ENCODE peak calls at places on chromosomes 12 and 14, in ten cellular contexts. H is colonic mucosa; E is PC-3; D is ascending aorta; A is tibial artery; V is ovary; U is H9; P is CD8-positive, alpha-beta T cell; Q is HCT116; Z is heart left ventricle. O is an unnamed sample.

GRCh38 chr12:126772171-126772864 is 1494.7 kb upstream of the TMEM132C start:
- DNase-seq in H (no peak), E (peak; percentile 97), D (no peak), A (no peak), V (no peak), U (no peak), P (peak; percentile 41), Q (peak; percentile 93), Z (no peak), O (no peak)

GRCh38 chr12:109991586-109991985 is 4.6 kb downstream of the GIT2 start:
- DNase-seq in H (no peak), E (no peak), D (no peak), A (no peak), V (no peak), U (no peak), P (no peak), Q (no peak), Z (no peak), O (no peak)

GRCh38 chr12:737117-737739 is 15.2 kb upstream of the WNK1 start:
- DNase-seq in H (no peak), E (no peak), D (no peak), A (no peak), V (no peak), U (no peak), P (no peak), Q (no peak), Z (no peak), O (no peak)

GRCh38 chr12:111360325-111360930 is 8.5 kb downstream of the PHETA1 start:
- DNase-seq in H (no peak), E (no peak), D (no peak), A (no peak), V (no peak), U (no peak), P (no peak), Q (no peak), Z (no peak), O (no peak)

GRCh38 chr12:89237763-89238162 is 114.5 kb downstream of the DUSP6 start:
- DNase-seq in H (no peak), E (no peak), D (no peak), A (no peak), V (no peak), U (no peak), P (no peak), Q (no peak), Z (no peak), O (no peak)

GRCh38 chr14:70278281-70278680 is 81.2 kb downstream of the COX16 start:
- DNase-seq in H (no peak), E (no peak), D (no peak), A (no peak), V (no peak), U (no peak), P (no peak), Q (no peak), Z (no peak), O (no peak)

GRCh38 chr12:67876305-67876915 is 112.8 kb upstream of the IFNG-AS1 start:
- DNase-seq in H (no peak), E (no peak), D (no peak), A (no peak), V (no peak), U (no peak), P (no peak), Q (no peak), Z (no peak), O (no peak)

GRCh38 chr12:113259499-113259953 is 38.3 kb downstream of the TPCN1 start:
- DNase-seq in H (peak; percentile 72), E (no peak), D (peak; percentile 81), A (peak; percentile 88), V (peak; percentile 86), U (no peak), P (no peak), Q (no peak), Z (peak; percentile 91), O (no peak)

DNA sequence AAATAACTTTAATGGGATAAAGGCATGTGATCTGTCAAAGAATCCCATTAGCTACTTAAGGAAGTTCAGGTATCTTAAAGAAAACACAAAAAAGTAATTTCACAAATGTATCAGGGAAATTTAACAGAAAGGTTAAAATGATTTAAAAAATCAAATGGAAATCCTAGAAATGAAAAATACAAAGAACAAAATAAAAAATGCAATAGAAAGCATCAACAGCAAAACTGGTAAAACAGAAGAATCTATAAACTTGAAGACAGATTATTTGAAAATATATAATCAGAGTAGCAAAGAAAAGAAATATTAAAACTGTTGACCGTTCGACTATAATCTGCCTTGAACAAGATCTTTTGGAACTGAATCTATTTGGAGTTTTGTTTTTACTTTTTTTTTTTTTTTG is 279.4 kb upstream of the SYT1 start:
- DNase-seq in H (no peak), E (no peak), D (no peak), A (no peak), V (no peak), U (no peak), P (no peak), Q (no peak), Z (no peak), O (no peak)
- TF ChIP-seq CTCF in H (no peak), E (no peak), D (no peak), A (no peak), V (no peak), U (no peak), P (no peak), Q (no peak), Z (no peak), O (no peak)

GRCh38 chr12:62737615-62738014 is 197.3 kb downstream of the PPM1H start:
- DNase-seq in H (no peak), E (no peak), D (no peak), A (no peak), V (no peak), U (no peak), P (no peak), Q (no peak), Z (no peak), O (no peak)

GRCh38 chr12:62737201-62737600 is 197.7 kb downstream of the PPM1H start:
- DNase-seq in H (no peak), E (no peak), D (no peak), A (no peak), V (no peak), U (no peak), P (no peak), Q (no peak), Z (no peak), O (no peak)

GRCh38 chr12:62738611-62739010 is 196.3 kb downstream of the PPM1H start:
- DNase-seq in H (no peak), E (no peak), D (no peak), A (no peak), V (no peak), U (no peak), P (no peak), Q (no peak), Z (no peak), O (no peak)

GRCh38 chr12:62738105-62738504 is 196.8 kb downstream of the PPM1H start:
- DNase-seq in H (no peak), E (no peak), D (no peak), A (no peak), V (no peak), U (no peak), P (no peak), Q (no peak), Z (no peak), O (no peak)

DNA sequence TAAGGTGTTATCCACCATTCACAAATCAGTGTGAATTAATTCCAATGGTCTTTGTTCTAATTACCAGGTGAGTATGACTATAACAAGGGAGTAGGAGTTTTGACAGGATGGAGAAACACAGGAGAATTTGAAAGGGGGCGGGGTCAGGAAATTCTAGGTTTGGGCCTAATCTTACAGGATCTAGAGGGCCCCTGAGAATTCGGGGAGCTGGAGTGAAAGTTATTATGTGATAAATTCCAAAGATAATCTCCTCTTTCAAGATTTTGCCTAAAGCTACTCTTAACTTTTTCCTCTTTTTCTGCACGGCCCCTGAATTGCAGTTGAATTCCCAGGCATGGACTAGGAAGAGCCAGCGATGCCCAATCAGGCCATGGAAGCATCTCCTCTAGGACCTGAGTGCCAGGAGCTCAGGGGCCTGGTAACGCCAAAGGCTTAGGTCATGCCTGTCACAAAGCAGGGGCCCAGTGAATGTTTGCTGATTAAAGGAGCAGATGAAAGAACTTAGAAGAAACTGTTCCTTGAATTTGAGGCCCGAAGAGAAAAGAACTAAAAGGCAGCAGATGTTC is 195.6 kb downstream of the PPM1H start:
- DNase-seq in H (no peak), E (no peak), D (no peak), A (no peak), V (no peak), U (no peak), P (no peak), Q (no peak), Z (no peak), O (no peak)
- H3K9me3 ChIP-seq in H (no peaks in the 10 kb centered on the region), E (no peaks in the 10 kb centered on the region), D (no peaks in the 10 kb centered on the region), A (no peaks in the 10 kb centered on the region), V (no peaks in the 10 kb centered on the region), U (no peaks in the 10 kb centered on the region), P (no peaks in the 10 kb centered on the region), Q (no peaks in the 10 kb centered on the region), Z (no peaks in the 10 kb centered on the region), O (no peaks in the 10 kb centered on the region)

GRCh38 chr12:95481888-95482287 is 7.9 kb downstream of the METAP2 start:
- DNase-seq in H (no peak), E (no peak), D (no peak), A (no peak), V (no peak), U (no peak), P (no peak), Q (no peak), Z (no peak), O (no peak)

GRCh38 chr12:95484524-95484923 is 10.6 kb downstream of the METAP2 start:
- DNase-seq in H (no peak), E (peak; percentile 46), D (no peak), A (no peak), V (no peak), U (no peak), P (no peak), Q (no peak), Z (no peak), O (no peak)

GRCh38 chr12:95481072-95481471 is 7.1 kb downstream of the METAP2 start:
- DNase-seq in H (no peak), E (no peak), D (no peak), A (no peak), V (no peak), U (no peak), P (no peak), Q (no peak), Z (no peak), O (no peak)

GRCh38 chr12:95480230-95480629 is 6.3 kb downstream of the METAP2 start:
- DNase-seq in H (no peak), E (peak; percentile 29), D (no peak), A (no peak), V (no peak), U (no peak), P (no peak), Q (no peak), Z (no peak), O (no peak)
- H3K4me1 ChIP-seq in H (no peaks in the 10 kb centered on the region), E (peaks cover 20% of the 10 kb centered on the region), D (peaks cover 3% of the 10 kb centered on the region), A (peaks cover 16% of the 10 kb centered on the region), V (peaks cover 3% of the 10 kb centered on the region), U (no peaks in the 10 kb centered on the region), P (peaks cover 37% of the 10 kb centered on the region), Q (peaks cover 8% of the 10 kb centered on the region), Z (peaks cover 41% of the 10 kb centered on the region), O (peaks cover 65% of the 10 kb centered on the region)

DNA sequence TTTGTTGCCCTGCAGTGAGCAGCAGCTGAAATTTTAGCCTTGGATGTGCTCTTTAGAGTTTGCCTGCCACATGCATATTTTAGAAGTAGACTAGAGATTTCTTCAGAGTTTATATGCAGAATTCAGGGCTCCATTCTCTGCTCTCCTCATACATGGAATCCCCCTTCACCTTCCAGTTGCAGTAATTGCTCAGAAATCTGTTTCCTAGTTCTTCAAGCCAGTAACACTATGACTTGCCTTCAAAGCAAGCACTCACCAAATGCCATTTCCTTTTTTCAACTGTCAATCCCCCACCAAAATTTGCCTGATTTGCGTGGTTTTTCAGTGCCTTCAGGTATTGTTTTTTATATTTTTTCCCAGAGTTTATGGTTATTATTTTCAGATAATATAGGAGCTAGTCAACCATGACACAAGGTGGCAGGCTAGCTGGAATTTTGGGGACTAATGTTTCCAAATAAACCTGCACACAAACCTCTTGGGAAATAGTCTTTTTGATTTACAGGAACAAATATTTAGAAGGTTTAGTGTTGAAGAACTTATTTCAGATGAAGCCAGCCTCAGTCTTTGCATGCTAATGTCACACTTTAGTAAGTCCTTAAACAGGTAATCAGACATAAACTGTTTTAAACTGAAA is 79.2 kb downstream of the ASCL1 start:
- DNase-seq in H (no peak), E (no peak), D (no peak), A (no peak), V (no peak), U (no peak), P (no peak), Q (no peak), Z (no peak), O (no peak)
- TF ChIP-seq CTCF in H (no peak), E (no peak), D (no peak), A (no peak), V (no peak), U (no peak), P (no peak), Q (no peak), Z (no peak), O (no peak)

O was measured in thoracic aorta.